ENCODE peak calls at places on chromosome 1, in five cellular contexts. D is CD4-positive, CD25-positive, alpha-beta regulatory T cell; P is mesenchymal stem cell; E is hepatocyte; L is cardiac muscle cell. G is an unnamed sample.

GRCh38 chr1:86207323-86207722 is 50.8 kb upstream of the COL24A1 start:
- DNase-seq in D (no peak), P (peak), E (peak), L (no peak), G (no peak)

GRCh38 chr1:186189156-186189555 is 185.9 kb downstream of the TPR start:
- DNase-seq in D (no peak), P (no peak), E (no peak), L (no peak), G (no peak)

GRCh38 chr1:48236716-48237470 is 14.4 kb downstream of the SLC5A9 start:
- DNase-seq in D (no peak), P (peak), E (peak), L (peak), G (no peak)

GRCh38 chr1:65079941-65080340 is 68.1 kb upstream of the AK4 start:
- DNase-seq in D (no peak), P (peak), E (no peak), L (no peak), G (no peak)

GRCh38 chr1:243964915-243965314 is 86.2 kb upstream of the ZBTB18 start:
- DNase-seq in D (no peak), P (peak), E (no peak), L (no peak), G (no peak)

GRCh38 chr1:2821970-2822620 is 20.6 kb upstream of the TTC34 start:
- DNase-seq in D (no peak), P (no peak), E (no peak), L (no peak), G (no peak)

GRCh38 chr1:231628207-231628876 is 1.8 kb downstream of the DISC1 start:
- DNase-seq in D (no peak), P (peak), E (peak), L (no peak), G (no peak)

GRCh38 chr1:54014009-54014629 is 3.9 kb downstream of the LDLRAD1 start:
- DNase-seq in D (no peak), P (no peak), E (no peak), L (no peak), G (no peak)

GRCh38 chr1:4397196-4397595 is 257.2 kb upstream of the AJAP1 start:
- DNase-seq in D (no peak), P (no peak), E (no peak), L (no peak), G (no peak)

GRCh38 chr1:43912607-43913006 is 21.0 kb upstream of the ARTN start:
- DNase-seq in D (no peak), P (peak), E (peak), L (peak), G (no peak)

GRCh38 chr1:93844262-93845045 is 34.6 kb downstream of the DNTTIP2 start:
- DNase-seq in D (peak), P (peak), E (peak), L (peak), G (peak)

GRCh38 chr1:214525535-214526019 is 25.8 kb downstream of the PTPN14 start:
- DNase-seq in D (no peak), P (peak), E (no peak), L (no peak), G (no peak)

GRCh38 chr1:29837306-29837646 is 601.0 kb downstream of the PTPRU start:
- DNase-seq in D (no peak), P (no peak), E (no peak), L (no peak), G (no peak)

GRCh38 chr1:85504417-85504816 is 39.5 kb upstream of the DDAH1 start:
- DNase-seq in D (no peak), P (peak), E (no peak), L (no peak), G (no peak)

GRCh38 chr1:213905315-213905714 is 82.5 kb upstream of the PROX1 start:
- DNase-seq in D (no peak), P (no peak), E (no peak), L (no peak), G (no peak)

GRCh38 chr1:45887156-45887842 is 83.9 kb downstream of the MAST2 start:
- DNase-seq in D (no peak), P (no peak), E (no peak), L (no peak), G (no peak)

GRCh38 chr1:82464362-82464931 is 663.7 kb downstream of the ADGRL2 start:
- DNase-seq in D (no peak), P (peak), E (peak), L (peak), G (peak)

GRCh38 chr1:19034721-19035120 is 78.2 kb upstream of the IFFO2 start:
- DNase-seq in D (no peak), P (no peak), E (no peak), L (no peak), G (no peak)

GRCh38 chr1:201418461-201418860 is 3.1 kb downstream of the TNNI1 start:
- DNase-seq in D (no peak), P (no peak), E (no peak), L (no peak), G (no peak)

GRCh38 chr1:26550946-26551345 is 21.4 kb downstream of the RPS6KA1 start:
- DNase-seq in D (no peak), P (no peak), E (no peak), L (no peak), G (no peak)

GRCh38 chr1:183096889-183097288 is 73.7 kb downstream of the LAMC1 start:
- DNase-seq in D (no peak), P (peak), E (no peak), L (no peak), G (no peak)

GRCh38 chr1:44602675-44603610 is 71.3 kb downstream of the TMEM53 start:
- DNase-seq in D (no peak), P (no peak), E (no peak), L (no peak), G (no peak)

GRCh38 chr1:61757945-61758344 is 15.7 kb downstream of the PATJ start:
- DNase-seq in D (no peak), P (no peak), E (no peak), L (no peak), G (no peak)

GRCh38 chr1:237677979-237678378 is 212.7 kb downstream of the ZP4 start:
- DNase-seq in D (no peak), P (peak), E (peak), L (no peak), G (no peak)

GRCh38 chr1:187415065-187415464 is 586.3 kb downstream of the PLA2G4A start:
- DNase-seq in D (no peak), P (peak), E (no peak), L (no peak), G (no peak)

DNA sequence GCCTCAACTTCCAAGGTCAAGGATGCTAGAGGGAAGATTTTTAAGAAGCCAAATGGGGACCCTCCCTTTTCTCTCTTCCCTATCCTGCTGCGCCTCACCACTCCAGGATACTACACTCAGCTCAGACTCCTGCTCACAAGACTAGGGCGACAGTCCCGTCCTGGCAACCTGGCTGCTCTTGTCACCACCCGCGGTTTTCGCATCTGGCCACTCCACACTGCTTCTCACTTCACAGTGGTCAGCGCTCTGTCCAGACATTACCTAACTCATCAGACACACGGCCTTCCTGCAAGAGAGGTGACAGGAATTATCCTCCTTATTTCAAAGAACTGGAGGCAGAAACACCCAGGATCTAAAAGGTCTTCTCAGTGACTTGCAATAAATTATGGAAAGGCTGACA is 42.1 kb downstream of the ASTN1 start:
- DNase-seq in D (no peak), P (no peak), E (no peak), L (no peak), G (no peak)
- H3K4me3 ChIP-seq in D (no peak), P (no peak), E (no peak), L (no peak), G (no peak)

DNA sequence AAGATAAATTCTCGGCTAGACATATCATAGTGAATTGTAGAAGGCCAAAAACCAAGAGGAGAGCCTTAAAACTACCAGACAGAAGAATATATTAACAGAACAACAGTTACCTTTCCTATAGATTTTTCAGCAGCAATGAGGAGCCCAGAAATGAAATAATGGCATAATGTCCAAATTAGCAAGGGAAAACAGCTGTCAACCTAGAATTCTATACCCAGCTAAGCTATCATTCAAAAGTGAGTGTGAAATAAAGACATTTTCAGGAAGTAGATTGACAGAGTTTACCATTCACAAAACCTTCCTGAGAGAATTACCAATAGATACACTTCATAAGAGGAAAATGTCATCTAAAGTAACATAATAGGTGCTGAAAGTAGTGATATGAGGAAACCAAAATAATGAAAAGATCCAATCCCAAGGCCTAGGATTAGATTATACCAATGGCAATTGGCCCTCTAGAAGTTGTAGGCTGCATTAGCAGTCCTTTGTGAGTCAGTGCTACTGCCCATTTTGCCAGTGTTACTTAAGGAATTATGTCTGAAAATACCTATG is 34.5 kb downstream of the OBSCN start:
- DNase-seq in D (no peak), P (no peak), E (no peak), L (no peak), G (no peak)
- H3K27ac ChIP-seq in D (no peak), P (no peak), E (no peak), L (no peak), G (no peak)

DNA sequence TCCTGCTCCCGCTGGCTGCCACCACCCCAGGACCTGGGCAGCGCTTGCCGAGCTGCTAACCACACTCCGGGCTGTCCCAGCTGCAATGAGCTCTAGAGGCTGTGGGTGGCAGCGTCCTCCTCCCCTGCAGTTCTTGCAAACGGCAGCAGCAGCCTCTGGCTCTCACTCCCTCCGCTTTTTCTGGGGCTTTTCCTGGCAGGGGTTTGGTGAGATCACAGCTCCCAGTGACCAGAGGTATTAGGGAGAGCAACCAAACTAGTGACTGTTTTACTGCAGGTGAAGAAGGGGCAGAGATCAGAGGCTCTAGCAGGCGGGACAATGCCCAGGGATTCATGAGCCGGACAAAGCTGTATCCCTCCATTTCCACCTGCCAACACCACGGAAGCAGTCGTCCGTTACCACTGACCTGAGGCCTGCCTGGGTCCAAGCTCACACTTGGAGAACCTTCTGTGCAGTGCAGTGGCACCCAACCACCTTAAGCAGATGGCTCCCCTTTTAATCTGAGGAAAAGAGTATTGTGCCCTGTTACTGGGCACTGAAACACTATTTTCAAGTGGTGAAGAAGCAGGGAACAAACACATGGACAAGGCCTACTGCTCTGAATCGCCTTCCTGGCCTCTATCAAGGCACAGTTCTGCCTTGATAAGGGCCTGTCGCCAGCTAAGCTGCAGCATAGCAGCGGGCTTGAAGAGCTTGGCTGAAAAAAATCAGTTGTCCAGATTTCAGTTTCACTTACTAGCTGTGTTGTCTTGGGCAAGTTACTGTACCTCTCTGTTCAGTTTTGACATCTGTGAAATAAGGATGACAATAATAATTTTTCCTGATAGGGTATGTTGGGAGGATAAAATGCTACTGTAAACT is at the start of gene F5:
- DNase-seq in D (peak), P (peak), E (peak), L (peak), G (peak)
- H3K4me3 ChIP-seq in D (peak), P (no peak), E (no peak), L (no peak), G (no peak)

DNA sequence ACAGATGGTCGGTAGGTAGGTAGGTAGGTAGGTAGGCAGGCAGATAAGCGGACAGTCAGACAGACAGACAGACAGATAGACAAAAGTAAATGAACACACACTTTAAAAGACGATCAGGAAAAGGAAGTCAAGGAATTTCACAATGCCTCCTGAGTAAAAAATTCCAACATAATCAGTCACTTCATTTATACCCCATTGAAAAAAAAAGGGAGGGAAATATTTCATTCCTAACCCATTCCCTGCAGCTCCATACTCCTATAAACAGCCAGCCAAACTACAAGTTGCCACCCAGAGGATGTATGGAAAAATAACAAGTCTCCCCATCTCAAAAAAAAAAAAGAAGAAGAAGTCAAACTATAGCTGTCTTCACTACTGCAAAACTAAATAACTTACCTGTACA is 43.4 kb downstream of the ZZZ3 start:
- DNase-seq in D (no peak), P (peak), E (no peak), L (no peak), G (no peak)
- H3K27ac ChIP-seq in D (no peak), P (no peak), E (no peak), L (no peak), G (no peak)

DNA sequence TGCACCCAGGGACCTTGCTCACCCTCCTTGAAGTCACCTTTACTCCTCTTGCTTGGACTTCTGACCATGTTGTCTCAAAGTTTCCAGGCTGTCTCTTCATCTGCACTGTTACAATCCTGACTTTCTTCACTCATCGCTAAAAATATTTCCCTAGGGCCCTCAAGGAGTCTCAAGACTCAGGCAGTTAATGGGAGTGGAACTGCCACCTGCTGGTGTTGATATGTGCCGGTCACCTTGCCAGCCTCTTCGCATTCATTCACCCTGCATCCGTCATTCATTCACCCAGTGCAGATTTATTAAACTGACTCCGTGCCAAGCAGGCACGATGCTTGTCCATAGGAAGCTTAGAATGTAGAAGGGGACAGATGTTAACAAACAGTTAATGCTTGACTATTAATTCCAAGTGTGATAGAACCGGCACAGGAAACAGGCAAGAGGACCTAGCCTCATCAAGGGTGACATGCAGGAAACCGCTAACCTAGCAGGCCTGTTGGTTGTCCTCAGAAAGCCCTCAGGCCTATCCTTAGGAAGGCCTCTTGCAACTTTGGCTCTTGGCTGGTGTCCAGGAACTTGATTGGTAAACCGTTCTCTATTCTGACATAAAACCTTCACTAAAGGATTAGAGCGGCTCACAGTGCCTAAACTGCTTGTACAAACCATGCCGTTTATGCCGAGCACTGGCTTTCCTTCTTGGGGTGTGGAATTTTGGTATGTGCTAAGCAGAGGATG is 342.2 kb downstream of the CAMTA1 start:
- DNase-seq in D (no peak), P (no peak), E (peak), L (peak), G (no peak)
- H3K4me3 ChIP-seq in D (no peak), P (no peak), E (no peak), L (no peak), G (no peak)

DNA sequence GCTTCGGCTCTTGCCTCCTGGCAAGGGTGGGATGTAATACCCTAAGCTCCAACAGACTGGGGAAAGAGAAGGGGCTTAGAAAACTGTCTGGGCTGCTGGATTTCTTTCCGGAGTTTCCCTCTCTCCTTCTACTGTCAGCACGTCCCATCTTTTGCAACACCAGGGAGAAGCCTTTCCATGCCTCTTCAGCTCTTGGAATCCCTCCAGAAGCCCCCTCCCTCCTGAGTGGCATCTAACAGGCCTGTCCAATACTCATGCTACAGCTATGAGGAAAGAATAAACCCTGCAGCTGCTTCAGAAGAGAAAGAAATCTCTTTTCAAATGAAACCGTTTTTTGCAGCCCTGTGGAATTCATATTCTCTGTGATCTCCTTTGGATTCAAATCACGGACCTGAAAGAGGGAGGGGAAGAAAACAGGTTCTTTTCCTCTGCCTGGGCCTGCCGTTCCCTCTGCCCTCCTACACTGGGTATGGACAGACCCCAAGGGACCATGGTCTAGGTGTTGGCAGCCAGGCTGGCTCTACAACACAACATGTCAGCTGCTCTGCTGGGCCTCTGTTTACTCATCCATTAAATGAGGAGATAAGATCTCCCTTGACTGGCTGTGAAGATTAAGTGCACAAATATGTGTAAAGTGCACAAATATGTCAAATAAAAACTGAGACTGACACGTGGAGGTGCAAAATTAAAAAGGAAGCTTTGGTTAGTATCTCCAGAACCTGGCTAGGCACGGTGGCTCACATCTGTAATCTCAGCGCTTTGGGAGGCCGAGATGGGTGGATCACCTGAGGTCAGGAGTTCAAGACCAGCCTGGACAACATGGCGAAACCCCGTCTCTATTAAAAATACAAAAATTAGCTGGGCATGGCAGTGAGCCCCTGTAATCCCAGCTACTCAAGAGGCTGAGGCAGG is 6.0 kb upstream of the CAPN2 start:
- DNase-seq in D (no peak), P (peak), E (peak), L (peak), G (peak)
- H3K27ac ChIP-seq in D (no peak), P (peak), E (peak), L (no peak), G (no peak)

G was measured in lung.